ENCODE peak calls at places on chromosomes 6 and 20, in eight cellular contexts. T is neural progenitor cell; L is HT-29; U is upper lobe of right lung; X is mammary epithelial cell; Y is tibial artery; G is effector memory CD4-positive, alpha-beta T cell; H is SHP77 treated with DMSO at 0.1 percent for 48 hours. K is an unnamed sample.

GRCh38 chr6:139886396-139886795 is 511.9 kb upstream of the CITED2 start:
- DNase-seq in T (no peak), L (no peak), U (no peak), X (no peak), Y (no peak), G (no peak), H (no peak), K (no peak)

GRCh38 chr6:57313711-57314471 is 3.5 kb upstream of the PRIM2 start:
- DNase-seq in T (no peak), L (peak; percentile 5), U (no peak), X (peak; percentile 95), Y (no peak), G (no peak), H (peak; percentile 36), K (peak; percentile 79)

GRCh38 chr20:38714308-38714707 is 10.0 kb upstream of the SLC32A1 start:
- DNase-seq in T (peak; percentile 38), L (no peak), U (no peak), X (no peak), Y (no peak), G (no peak), H (no peak), K (no peak)

GRCh38 chr6:32178547-32179440 is 589 bp downstream of the RNF5 start:
- DNase-seq in T (no peak), L (peak; percentile 24), U (peak; percentile 85), X (no peak), Y (no peak), G (no peak), H (no peak), K (no peak)

GRCh38 chr6:111291860-111292259 is 191.2 kb downstream of the REV3L start:
- DNase-seq in T (no peak), L (no peak), U (no peak), X (no peak), Y (no peak), G (no peak), H (no peak), K (no peak)

GRCh38 chr6:79467716-79468115 is 69.5 kb downstream of the LCA5 start:
- DNase-seq in T (peak; percentile 6), L (no peak), U (no peak), X (peak; percentile 20), Y (no peak), G (no peak), H (no peak), K (no peak)

GRCh38 chr20:48599106-48599747 is 228.6 kb downstream of the PREX1 start:
- DNase-seq in T (no peak), L (no peak), U (peak; percentile 42), X (no peak), Y (no peak), G (no peak), H (no peak), K (no peak)

GRCh38 chr6:109762769-109763450 is 71.8 kb downstream of the FIG4 start:
- DNase-seq in T (no peak), L (peak; percentile 62), U (no peak), X (no peak), Y (no peak), G (no peak), H (no peak), K (no peak)

GRCh38 chr6:34990971-34991560 is 102.0 kb downstream of the ANKS1A start:
- DNase-seq in T (no peak), L (no peak), U (no peak), X (peak; percentile 7), Y (no peak), G (no peak), H (no peak), K (no peak)

GRCh38 chr6:160733045-160733646 is 31.1 kb downstream of the PLG start:
- DNase-seq in T (peak; percentile 77), L (peak; percentile 68), U (no peak), X (peak; percentile 35), Y (no peak), G (peak; percentile 2), H (no peak), K (peak; percentile 54)

GRCh38 chr20:40477805-40478204 is 211.2 kb downstream of the MAFB start:
- DNase-seq in T (no peak), L (no peak), U (no peak), X (no peak), Y (peak; percentile 40), G (no peak), H (no peak), K (no peak)

GRCh38 chr20:32761831-32762753 is at the start of gene DNMT3B:
- DNase-seq in T (peak; percentile 97), L (peak; percentile 81), U (peak; percentile 89), X (peak; percentile 49), Y (peak; percentile 59), G (peak; percentile 61), H (peak; percentile 33), K (peak; percentile 73)

GRCh38 chr20:4189375-4189774 is 174.0 kb upstream of the RNF24 start:
- DNase-seq in T (no peak), L (no peak), U (no peak), X (no peak), Y (no peak), G (no peak), H (no peak), K (no peak)

GRCh38 chr6:14354919-14355572 is 237.5 kb downstream of the CD83 start:
- DNase-seq in T (no peak), L (no peak), U (no peak), X (peak; percentile 80), Y (peak; percentile 50), G (no peak), H (no peak), K (no peak)

GRCh38 chr6:83183082-83183828 is 9.8 kb downstream of the PGM3 start:
- DNase-seq in T (no peak), L (no peak), U (no peak), X (peak; percentile 98), Y (no peak), G (no peak), H (no peak), K (no peak)

GRCh38 chr6:39530201-39530759 is 194.9 kb downstream of the KIF6 start:
- DNase-seq in T (no peak), L (no peak), U (no peak), X (no peak), Y (no peak), G (no peak), H (no peak), K (no peak)

GRCh38 chr6:150016324-150017185 is 8.8 kb downstream of the RAET1L start:
- DNase-seq in T (peak; percentile 74), L (peak; percentile 92), U (no peak), X (peak; percentile 56), Y (peak; percentile 37), G (peak; percentile 50), H (peak; percentile 8), K (peak; percentile 73)

GRCh38 chr6:2578729-2579128 is 172.0 kb downstream of the MYLK4 start:
- DNase-seq in T (no peak), L (no peak), U (no peak), X (peak; percentile 59), Y (no peak), G (no peak), H (no peak), K (no peak)

GRCh38 chr6:44073612-44074382 is 53.5 kb downstream of the MRPL14 start:
- DNase-seq in T (no peak), L (peak; percentile 22), U (no peak), X (no peak), Y (no peak), G (no peak), H (no peak), K (peak; percentile 4)

GRCh38 chr6:83198486-83199172 is 5.5 kb downstream of the RWDD2A start:
- DNase-seq in T (no peak), L (no peak), U (no peak), X (no peak), Y (no peak), G (no peak), H (no peak), K (no peak)

GRCh38 chr20:9590189-9590588 is 75.8 kb downstream of the LAMP5 start:
- DNase-seq in T (no peak), L (peak; percentile 37), U (no peak), X (no peak), Y (no peak), G (no peak), H (no peak), K (no peak)

GRCh38 chr20:39795401-39796272 is 833.5 kb downstream of the DHX35 start:
- DNase-seq in T (no peak), L (no peak), U (no peak), X (peak; percentile 67), Y (peak; percentile 38), G (no peak), H (no peak), K (no peak)

GRCh38 chr20:11108102-11108842 is 434.5 kb upstream of the JAG1 start:
- DNase-seq in T (no peak), L (no peak), U (no peak), X (no peak), Y (no peak), G (no peak), H (no peak), K (no peak)

GRCh38 chr6:154243793-154244768 is 112.5 kb downstream of the IPCEF1 start:
- DNase-seq in T (peak; percentile 14), L (no peak), U (no peak), X (peak; percentile 31), Y (no peak), G (no peak), H (no peak), K (no peak)

K was measured in LoVo.